ENCODE peak calls at places on chromosome 2, in seven cellular contexts. H is right atrium auricular region; O is neuronal stem cell; A is 8988T; P is GM19239; F is stimulated activated CD8-positive, alpha-beta memory T cell treated with anti-CD3 and anti-CD28 coated beads, Interleukin-4, amount 100 ng/mL, for 1 hour; B is stimulated activated naive CD8-positive, alpha-beta T cell treated with anti-CD3 and anti-CD28 coated beads, Interleukin-15, amount 100 ng/mL, for 72 hours. I is an unnamed sample.

GRCh38 chr2:43288417-43289305 is 62.3 kb upstream of the ZFP36L2 start:
- DNase-seq in H (no peak), O (no peak), A (no peak), P (no peak), F (no peak), B (no peak), I (no peak)

GRCh38 chr2:133717497-133717896 is 149.2 kb upstream of the NCKAP5 start:
- DNase-seq in H (no peak), O (no peak), A (no peak), P (no peak), F (no peak), B (no peak), I (no peak)

GRCh38 chr2:73852020-73852419 is 23.3 kb downstream of the STAMBP start:
- DNase-seq in H (no peak), O (no peak), A (no peak), P (no peak), F (no peak), B (no peak), I (peak)

GRCh38 chr2:218400167-218400929 is 680 bp downstream of the CTDSP1 start:
- DNase-seq in H (no peak), O (peak), A (peak), P (no peak), F (no peak), B (no peak), I (peak)

GRCh38 chr2:196473617-196474016 is 165.9 kb upstream of the CCDC150 start:
- DNase-seq in H (no peak), O (no peak), A (no peak), P (no peak), F (no peak), B (no peak), I (no peak)

GRCh38 chr2:172251231-172251630 is 148.5 kb upstream of the DLX2 start:
- DNase-seq in H (no peak), O (no peak), A (no peak), P (no peak), F (no peak), B (no peak), I (no peak)

GRCh38 chr2:240788482-240788881 is 31.5 kb downstream of the KIF1A start:
- DNase-seq in H (no peak), O (no peak), A (no peak), P (no peak), F (no peak), B (no peak), I (no peak)

GRCh38 chr2:136025057-136025973 is 39.9 kb upstream of the DARS1 start:
- DNase-seq in H (peak), O (peak), A (no peak), P (no peak), F (no peak), B (peak), I (no peak)

GRCh38 chr2:17933251-17933650 is 54.8 kb downstream of the KCNS3 start:
- DNase-seq in H (no peak), O (no peak), A (no peak), P (no peak), F (no peak), B (no peak), I (no peak)

GRCh38 chr2:216956820-216957493 is 97.1 kb upstream of the TNP1 start:
- DNase-seq in H (no peak), O (no peak), A (no peak), P (no peak), F (no peak), B (no peak), I (no peak)

GRCh38 chr2:241894056-241894641 is 24.6 kb downstream of the RTP5 start:
- DNase-seq in H (no peak), O (no peak), A (no peak), P (no peak), F (no peak), B (no peak), I (no peak)

GRCh38 chr2:168034586-168034985 is 212.8 kb downstream of the STK39 start:
- DNase-seq in H (no peak), O (no peak), A (no peak), P (no peak), F (no peak), B (no peak), I (no peak)

GRCh38 chr2:119290859-119291587 is 67.4 kb downstream of the STEAP3 start:
- DNase-seq in H (peak), O (peak), A (peak), P (no peak), F (peak), B (no peak), I (no peak)

GRCh38 chr2:206442854-206443734 is at the start of gene ADAM23:
- DNase-seq in H (no peak), O (peak), A (peak), P (peak), F (no peak), B (peak), I (peak)

GRCh38 chr2:218852911-218853667 is 6.5 kb upstream of the WNT6 start:
- DNase-seq in H (no peak), O (peak), A (no peak), P (no peak), F (peak), B (peak), I (peak)

GRCh38 chr2:66440692-66441091 is 5.8 kb downstream of the MEIS1 start:
- DNase-seq in H (no peak), O (no peak), A (no peak), P (no peak), F (no peak), B (no peak), I (no peak)

GRCh38 chr2:197008229-197008628 is 81.7 kb upstream of the PGAP1 start:
- DNase-seq in H (no peak), O (no peak), A (no peak), P (no peak), F (no peak), B (no peak), I (no peak)

GRCh38 chr2:5668682-5669267 is 23.4 kb upstream of the SOX11 start:
- DNase-seq in H (no peak), O (no peak), A (no peak), P (no peak), F (no peak), B (no peak), I (no peak)

GRCh38 chr2:236496311-236496710 is 73.3 kb upstream of the ACKR3 start:
- DNase-seq in H (no peak), O (no peak), A (no peak), P (no peak), F (no peak), B (no peak), I (no peak)

GRCh38 chr2:63049291-63050185 is 1.1 kb upstream of the OTX1 start:
- DNase-seq in H (no peak), O (peak), A (peak), P (peak), F (no peak), B (peak), I (no peak)

GRCh38 chr2:138016703-138017102 is 52.4 kb downstream of the HNMT start:
- DNase-seq in H (no peak), O (no peak), A (no peak), P (no peak), F (no peak), B (no peak), I (no peak)

GRCh38 chr2:101770672-101771071 is 73.2 kb downstream of the MAP4K4 start:
- DNase-seq in H (no peak), O (no peak), A (no peak), P (no peak), F (no peak), B (peak), I (peak)